ENCODE peak calls at places on chromosomes 6 and 20, in four cellular contexts. G, F, A and M are unnamed samples.

GRCh38 chr20:35511814-35512420 is 17.5 kb downstream of the C20orf173 start:
- DNase-seq in G (peak), F (no peak), A (no peak), M (peak)

GRCh38 chr6:69220293-69220847 is 576.4 kb downstream of the LMBRD1 start:
- DNase-seq in G (no peak), F (no peak), A (no peak), M (peak)

GRCh38 chr20:1171461-1172093 is 13.2 kb downstream of the TMEM74B start:
- DNase-seq in G (no peak), F (peak), A (no peak), M (no peak)

GRCh38 chr20:38377039-38377715 is 30.9 kb downstream of the LBP start:
- DNase-seq in G (no peak), F (no peak), A (no peak), M (no peak)

GRCh38 chr6:135531954-135532490 is 34.5 kb upstream of the AHI1 start:
- DNase-seq in G (no peak), F (no peak), A (no peak), M (no peak)

GRCh38 chr6:116371384-116372209 is 850 bp downstream of the DSE start:
- DNase-seq in G (peak), F (peak), A (peak), M (peak)

GRCh38 chr6:90397929-90398674 is 101.5 kb upstream of the BACH2 start:
- DNase-seq in G (no peak), F (peak), A (no peak), M (no peak)

GRCh38 chr20:43558412-43559146 is at the start of gene SGK2:
- DNase-seq in G (no peak), F (no peak), A (no peak), M (no peak)

GRCh38 chr6:137216875-137217553 is 2.2 kb downstream of the IFNGR1 start:
- DNase-seq in G (no peak), F (no peak), A (no peak), M (no peak)

GRCh38 chr6:157063176-157063934 is 260.0 kb downstream of the TMEM242 start:
- DNase-seq in G (no peak), F (no peak), A (no peak), M (no peak)

GRCh38 chr6:112269165-112269564 is 14.8 kb upstream of the LAMA4 start:
- DNase-seq in G (no peak), F (no peak), A (no peak), M (no peak)

GRCh38 chr6:43851204-43851855 is 81.3 kb downstream of the VEGFA start:
- DNase-seq in G (no peak), F (no peak), A (no peak), M (peak)

GRCh38 chr20:10433014-10433622 is 904 bp downstream of the MKKS start:
- DNase-seq in G (no peak), F (no peak), A (no peak), M (no peak)

GRCh38 chr6:121794630-121795029 is 359.2 kb downstream of the GJA1 start:
- DNase-seq in G (peak), F (no peak), A (no peak), M (no peak)

GRCh38 chr6:69719602-69720193 is 77.1 kb downstream of the LMBRD1 start:
- DNase-seq in G (no peak), F (no peak), A (no peak), M (peak)

GRCh38 chr20:52747736-52748135 is 224.4 kb upstream of the TSHZ2 start:
- DNase-seq in G (no peak), F (no peak), A (no peak), M (no peak)

GRCh38 chr20:48275737-48276342 is 490.6 kb upstream of the SULF2 start:
- DNase-seq in G (no peak), F (no peak), A (no peak), M (no peak)

GRCh38 chr6:151240861-151241642 is 1.3 kb downstream of the AKAP12 start:
- DNase-seq in G (peak), F (peak), A (peak), M (peak)

GRCh38 chr6:40472354-40472753 is 114.8 kb downstream of the LRFN2 start:
- DNase-seq in G (no peak), F (no peak), A (no peak), M (no peak)

GRCh38 chr6:83092756-83093399 is 25.4 kb downstream of the DOP1A start:
- DNase-seq in G (no peak), F (no peak), A (no peak), M (no peak)

GRCh38 chr6:32785781-32786533 is 22.6 kb upstream of the HLA-DQB2 start:
- DNase-seq in G (no peak), F (peak), A (peak), M (peak)

GRCh38 chr6:104941694-104942177 is 15.2 kb upstream of the LIN28B start:
- DNase-seq in G (no peak), F (no peak), A (no peak), M (no peak)

GRCh38 chr6:170405311-170405975 is 98.9 kb downstream of the FAM120B start:
- DNase-seq in G (no peak), F (no peak), A (no peak), M (no peak)

GRCh38 chr6:52552278-52552643 is 24.6 kb downstream of the TRAM2 start:
- DNase-seq in G (no peak), F (no peak), A (no peak), M (no peak)

GRCh38 chr6:107179004-107179403 is 63.7 kb upstream of the BEND3 start:
- DNase-seq in G (no peak), F (peak), A (no peak), M (peak)

GRCh38 chr6:145688493-145688905 is 46.8 kb downstream of the EPM2A start:
- DNase-seq in G (no peak), F (no peak), A (no peak), M (no peak)

GRCh38 chr6:3194535-3195376 is 32.7 kb downstream of the TUBB2B start:
- DNase-seq in G (no peak), F (no peak), A (peak), M (peak)

GRCh38 chr6:62429781-62430180 is 143.8 kb upstream of the KHDRBS2 start:
- DNase-seq in G (no peak), F (no peak), A (no peak), M (no peak)